ENCODE peak calls at places on chromosomes 2 and 18, in four cellular contexts. T is AG10803; L is stimulated activated CD4-positive, alpha-beta T cell treated with anti-CD3 and anti-CD28 coated beads, TNF-alpha, amount 100 ng/mL, for 24 hours; N is upper lobe of right lung. A is an unnamed sample.

GRCh38 chr2:76599732-76600368 is 889.1 kb upstream of the GCFC2 start:
- DNase-seq in T (peak), L (no peak), N (no peak), A (no peak)

GRCh38 chr18:24016643-24017042 is 2.1 kb downstream of the TTC39C start:
- DNase-seq in T (no peak), L (no peak), N (no peak), A (no peak)

GRCh38 chr2:165245081-165245480 is 5.9 kb downstream of the SCN2A start:
- DNase-seq in T (no peak), L (no peak), N (no peak), A (no peak)

GRCh38 chr2:104872866-104873688 is 19.2 kb downstream of the POU3F3 start:
- DNase-seq in T (peak), L (no peak), N (peak), A (no peak)

GRCh38 chr2:142142595-142142994 is 11.8 kb upstream of the LRP1B start:
- DNase-seq in T (no peak), L (no peak), N (no peak), A (no peak)

GRCh38 chr2:27322301-27322765 is 564 bp downstream of the MPV17 start:
- DNase-seq in T (peak), L (no peak), N (no peak), A (no peak)

GRCh38 chr2:223101340-223102039 is 49.5 kb downstream of the KCNE4 start:
- DNase-seq in T (peak), L (no peak), N (no peak), A (no peak)

GRCh38 chr18:51390695-51391094 is 193.2 kb upstream of the MEX3C start:
- DNase-seq in T (no peak), L (no peak), N (no peak), A (no peak)

GRCh38 chr2:26462100-26462499 is 15.8 kb downstream of the OTOF start:
- DNase-seq in T (no peak), L (no peak), N (no peak), A (no peak)

GRCh38 chr2:168084267-168084781 is 163.1 kb downstream of the STK39 start:
- DNase-seq in T (no peak), L (no peak), N (no peak), A (no peak)

GRCh38 chr2:18777250-18777812 is 188.0 kb upstream of the NT5C1B start:
- DNase-seq in T (no peak), L (no peak), N (no peak), A (no peak)

GRCh38 chr18:59275406-59275949 is 2.2 kb upstream of the RAX start:
- DNase-seq in T (no peak), L (no peak), N (no peak), A (no peak)

GRCh38 chr2:14530506-14530905 is 102.0 kb upstream of the LRATD1 start:
- DNase-seq in T (peak), L (no peak), N (no peak), A (no peak)

GRCh38 chr2:15122915-15123314 is 438.2 kb downstream of the NBAS start:
- DNase-seq in T (no peak), L (no peak), N (no peak), A (no peak)

GRCh38 chr18:61323951-61324350 is 9.3 kb upstream of the CDH20 start:
- DNase-seq in T (no peak), L (no peak), N (no peak), A (no peak)

GRCh38 chr2:98474979-98475632 is 30.4 kb downstream of the INPP4A start:
- DNase-seq in T (no peak), L (no peak), N (no peak), A (no peak)

GRCh38 chr2:219510512-219511135 is 3.7 kb upstream of the ASIC4 start:
- DNase-seq in T (no peak), L (no peak), N (no peak), A (no peak)

GRCh38 chr2:124804014-124804940 is 779.2 kb downstream of the CNTNAP5 start:
- DNase-seq in T (peak), L (no peak), N (no peak), A (no peak)

GRCh38 chr18:44969214-44969842 is 288.6 kb downstream of the SETBP1 start:
- DNase-seq in T (peak), L (no peak), N (no peak), A (no peak)

GRCh38 chr2:241272722-241273551 is 42.5 kb downstream of the HDLBP start:
- DNase-seq in T (peak), L (no peak), N (peak), A (peak)

GRCh38 chr2:104969564-104969963 is 68.3 kb upstream of the MRPS9 start:
- DNase-seq in T (no peak), L (no peak), N (no peak), A (no peak)

GRCh38 chr2:72745679-72746368 is 80.0 kb downstream of the EXOC6B start:
- DNase-seq in T (peak), L (no peak), N (no peak), A (no peak)